ENCODE peak calls at places on chromosomes 11 and 22, in seven cellular contexts. One of them, this sample, is unnamed.

GRCh38 chr11:131370090-131370751 is at the start of gene NTM:
- DNase-seq in GM23248: peak; percentile 17
- DNase-seq in lung microvascular endothelial cell: no peak
- DNase-seq in Caki2: no peak
- DNase-seq in GM03348: peak; percentile 34
- DNase-seq in NCI-H82: peak; percentile 91
- DNase-seq in GM10248: no peak
- DNase-seq in this sample: no peak

GRCh38 chr22:27874756-27875155 is 44.3 kb downstream of the PITPNB start:
- DNase-seq in GM23248: no peak
- DNase-seq in lung microvascular endothelial cell: no peak
- DNase-seq in Caki2: no peak
- DNase-seq in GM03348: no peak
- DNase-seq in NCI-H82: no peak
- DNase-seq in GM10248: no peak
- DNase-seq in this sample: no peak

GRCh38 chr11:76788661-76789442 is 5.7 kb downstream of the TSKU start:
- DNase-seq in GM23248: no peak
- DNase-seq in lung microvascular endothelial cell: no peak
- DNase-seq in Caki2: no peak
- DNase-seq in GM03348: no peak
- DNase-seq in NCI-H82: no peak
- DNase-seq in GM10248: no peak
- DNase-seq in this sample: no peak

GRCh38 chr11:7612661-7613393 is 60.5 kb downstream of the CYB5R2 start:
- DNase-seq in GM23248: no peak
- DNase-seq in lung microvascular endothelial cell: no peak
- DNase-seq in Caki2: peak; percentile 83
- DNase-seq in GM03348: no peak
- DNase-seq in NCI-H82: no peak
- DNase-seq in GM10248: no peak
- DNase-seq in this sample: no peak

GRCh38 chr11:112652786-112653390 is 308.3 kb upstream of the NCAM1 start:
- DNase-seq in GM23248: peak; percentile 80
- DNase-seq in lung microvascular endothelial cell: peak; percentile 29
- DNase-seq in Caki2: no peak
- DNase-seq in GM03348: peak; percentile 54
- DNase-seq in NCI-H82: no peak
- DNase-seq in GM10248: no peak
- DNase-seq in this sample: no peak

GRCh38 chr22:50276143-50276542 is 6.0 kb upstream of the MAPK11 start:
- DNase-seq in GM23248: peak; percentile 66
- DNase-seq in lung microvascular endothelial cell: peak; percentile 72
- DNase-seq in Caki2: peak; percentile 49
- DNase-seq in GM03348: peak; percentile 59
- DNase-seq in NCI-H82: peak; percentile 14
- DNase-seq in GM10248: peak; percentile 65
- DNase-seq in this sample: no peak

GRCh38 chr22:26496456-26496855 is 12.8 kb downstream of the SRRD start:
- DNase-seq in GM23248: no peak
- DNase-seq in lung microvascular endothelial cell: no peak
- DNase-seq in Caki2: no peak
- DNase-seq in GM03348: no peak
- DNase-seq in NCI-H82: no peak
- DNase-seq in GM10248: no peak
- DNase-seq in this sample: no peak

GRCh38 chr11:20934521-20934920 is 265.1 kb downstream of the NELL1 start:
- DNase-seq in GM23248: no peak
- DNase-seq in lung microvascular endothelial cell: no peak
- DNase-seq in Caki2: no peak
- DNase-seq in GM03348: no peak
- DNase-seq in NCI-H82: no peak
- DNase-seq in GM10248: no peak
- DNase-seq in this sample: no peak

GRCh38 chr22:35477911-35478582 is 62.6 kb upstream of the RASD2 start:
- DNase-seq in GM23248: peak; percentile 70
- DNase-seq in lung microvascular endothelial cell: peak; percentile 87
- DNase-seq in Caki2: peak; percentile 94
- DNase-seq in GM03348: peak; percentile 65
- DNase-seq in NCI-H82: peak; percentile 82
- DNase-seq in GM10248: no peak
- DNase-seq in this sample: peak; percentile 61

GRCh38 chr22:49996532-49997220 is 15.9 kb downstream of the IL17REL start:
- DNase-seq in GM23248: no peak
- DNase-seq in lung microvascular endothelial cell: no peak
- DNase-seq in Caki2: no peak
- DNase-seq in GM03348: no peak
- DNase-seq in NCI-H82: no peak
- DNase-seq in GM10248: peak; percentile 17
- DNase-seq in this sample: no peak

GRCh38 chr11:62794201-62794775 is 2.5 kb upstream of the TMEM223 start:
- DNase-seq in GM23248: peak; percentile 80
- DNase-seq in lung microvascular endothelial cell: no peak
- DNase-seq in Caki2: no peak
- DNase-seq in GM03348: no peak
- DNase-seq in NCI-H82: no peak
- DNase-seq in GM10248: no peak
- DNase-seq in this sample: no peak

GRCh38 chr11:25734592-25735211 is 597.2 kb upstream of the ANO3 start:
- DNase-seq in GM23248: peak; percentile 41
- DNase-seq in lung microvascular endothelial cell: no peak
- DNase-seq in Caki2: no peak
- DNase-seq in GM03348: no peak
- DNase-seq in NCI-H82: peak; percentile 85
- DNase-seq in GM10248: no peak
- DNase-seq in this sample: no peak

GRCh38 chr11:43790444-43790794 is 90.2 kb upstream of the ALKBH3 start:
- DNase-seq in GM23248: peak; percentile 78
- DNase-seq in lung microvascular endothelial cell: peak; percentile 1
- DNase-seq in Caki2: no peak
- DNase-seq in GM03348: no peak
- DNase-seq in NCI-H82: no peak
- DNase-seq in GM10248: no peak
- DNase-seq in this sample: no peak

GRCh38 chr11:15650105-15650938 is 535.6 kb downstream of the INSC start:
- DNase-seq in GM23248: peak; percentile 94
- DNase-seq in lung microvascular endothelial cell: peak; percentile 90
- DNase-seq in Caki2: peak; percentile 95
- DNase-seq in GM03348: peak; percentile 98
- DNase-seq in NCI-H82: peak; percentile 90
- DNase-seq in GM10248: peak; percentile 86
- DNase-seq in this sample: peak; percentile 82

GRCh38 chr11:69209038-69209350 is 53.3 kb downstream of the SMIM38 start:
- DNase-seq in GM23248: no peak
- DNase-seq in lung microvascular endothelial cell: no peak
- DNase-seq in Caki2: no peak
- DNase-seq in GM03348: no peak
- DNase-seq in NCI-H82: no peak
- DNase-seq in GM10248: no peak
- DNase-seq in this sample: no peak

GRCh38 chr11:61293869-61294716 is 1.0 kb downstream of the VWCE start:
- DNase-seq in GM23248: peak; percentile 75
- DNase-seq in lung microvascular endothelial cell: peak; percentile 47
- DNase-seq in Caki2: peak; percentile 36
- DNase-seq in GM03348: peak; percentile 67
- DNase-seq in NCI-H82: peak; percentile 70
- DNase-seq in GM10248: peak; percentile 72
- DNase-seq in this sample: no peak

GRCh38 chr11:130428271-130428670 is at the start of gene ADAMTS8:
- DNase-seq in GM23248: peak; percentile 42
- DNase-seq in lung microvascular endothelial cell: no peak
- DNase-seq in Caki2: no peak
- DNase-seq in GM03348: peak; percentile 31
- DNase-seq in NCI-H82: peak; percentile 43
- DNase-seq in GM10248: no peak
- DNase-seq in this sample: no peak

GRCh38 chr22:43823911-43824665 is 12.0 kb upstream of the EFCAB6 start:
- DNase-seq in GM23248: no peak
- DNase-seq in lung microvascular endothelial cell: no peak
- DNase-seq in Caki2: no peak
- DNase-seq in GM03348: no peak
- DNase-seq in NCI-H82: no peak
- DNase-seq in GM10248: no peak
- DNase-seq in this sample: no peak

GRCh38 chr22:32587449-32587848 is 112.8 kb downstream of the FBXO7 start:
- DNase-seq in GM23248: no peak
- DNase-seq in lung microvascular endothelial cell: no peak
- DNase-seq in Caki2: no peak
- DNase-seq in GM03348: no peak
- DNase-seq in NCI-H82: no peak
- DNase-seq in GM10248: no peak
- DNase-seq in this sample: no peak

GRCh38 chr22:30104501-30105156 is 24.4 kb downstream of the HORMAD2 start:
- DNase-seq in GM23248: peak; percentile 50
- DNase-seq in lung microvascular endothelial cell: no peak
- DNase-seq in Caki2: no peak
- DNase-seq in GM03348: peak; percentile 45
- DNase-seq in NCI-H82: no peak
- DNase-seq in GM10248: no peak
- DNase-seq in this sample: no peak

GRCh38 chr22:45529966-45530575 is 27.4 kb downstream of the FBLN1 start:
- DNase-seq in GM23248: peak; percentile 85
- DNase-seq in lung microvascular endothelial cell: no peak
- DNase-seq in Caki2: no peak
- DNase-seq in GM03348: peak; percentile 76
- DNase-seq in NCI-H82: no peak
- DNase-seq in GM10248: no peak
- DNase-seq in this sample: peak; percentile 88

GRCh38 chr22:19891350-19892248 is 36.9 kb upstream of the GNB1L start:
- DNase-seq in GM23248: peak; percentile 92
- DNase-seq in lung microvascular endothelial cell: peak; percentile 92
- DNase-seq in Caki2: no peak
- DNase-seq in GM03348: peak; percentile 87
- DNase-seq in NCI-H82: peak; percentile 97
- DNase-seq in GM10248: peak; percentile 88
- DNase-seq in this sample: peak; percentile 59

GRCh38 chr22:45895436-45896152 is 81.4 kb downstream of the WNT7B start:
- DNase-seq in GM23248: no peak
- DNase-seq in lung microvascular endothelial cell: no peak
- DNase-seq in Caki2: no peak
- DNase-seq in GM03348: no peak
- DNase-seq in NCI-H82: no peak
- DNase-seq in GM10248: no peak
- DNase-seq in this sample: no peak

GRCh38 chr11:122686106-122686505 is 30.6 kb downstream of the UBASH3B start:
- DNase-seq in GM23248: no peak
- DNase-seq in lung microvascular endothelial cell: no peak
- DNase-seq in Caki2: peak; percentile 90
- DNase-seq in GM03348: no peak
- DNase-seq in NCI-H82: no peak
- DNase-seq in GM10248: no peak
- DNase-seq in this sample: no peak

GRCh38 chr11:27216268-27217149 is 146.5 kb downstream of the CCDC34 start:
- DNase-seq in GM23248: peak; percentile 43
- DNase-seq in lung microvascular endothelial cell: peak; percentile 90
- DNase-seq in Caki2: peak; percentile 46
- DNase-seq in GM03348: peak; percentile 30
- DNase-seq in NCI-H82: peak; percentile 96
- DNase-seq in GM10248: no peak
- DNase-seq in this sample: no peak

GRCh38 chr11:23217072-23217471 is 356.8 kb upstream of the CCDC179 start:
- DNase-seq in GM23248: no peak
- DNase-seq in lung microvascular endothelial cell: no peak
- DNase-seq in Caki2: no peak
- DNase-seq in GM03348: no peak
- DNase-seq in NCI-H82: no peak
- DNase-seq in GM10248: no peak
- DNase-seq in this sample: no peak

GRCh38 chr22:49548356-49549202 is 279.1 kb downstream of the BRD1 start:
- DNase-seq in GM23248: no peak
- DNase-seq in lung microvascular endothelial cell: no peak
- DNase-seq in Caki2: no peak
- DNase-seq in GM03348: no peak
- DNase-seq in NCI-H82: no peak
- DNase-seq in GM10248: no peak
- DNase-seq in this sample: no peak

GRCh38 chr11:29328961-29329441 is 687.8 kb downstream of the KCNA4 start:
- DNase-seq in GM23248: peak; percentile 72
- DNase-seq in lung microvascular endothelial cell: peak; percentile 80
- DNase-seq in Caki2: peak; percentile 56
- DNase-seq in GM03348: peak; percentile 45
- DNase-seq in NCI-H82: peak; percentile 65
- DNase-seq in GM10248: peak; percentile 8
- DNase-seq in this sample: peak; percentile 70

GRCh38 chr22:36562261-36562835 is 33.4 kb upstream of the EIF3D start:
- DNase-seq in GM23248: peak; percentile 81
- DNase-seq in lung microvascular endothelial cell: peak; percentile 80
- DNase-seq in Caki2: peak; percentile 23
- DNase-seq in GM03348: peak; percentile 69
- DNase-seq in NCI-H82: no peak
- DNase-seq in GM10248: no peak
- DNase-seq in this sample: no peak

GRCh38 chr11:73465019-73465675 is 88.9 kb downstream of the RELT start:
- DNase-seq in GM23248: peak; percentile 47
- DNase-seq in lung microvascular endothelial cell: no peak
- DNase-seq in Caki2: no peak
- DNase-seq in GM03348: peak; percentile 32
- DNase-seq in NCI-H82: peak; percentile 57
- DNase-seq in GM10248: no peak
- DNase-seq in this sample: no peak

GRCh38 chr22:25847451-25847850 is 105.5 kb downstream of the MYO18B start:
- DNase-seq in GM23248: no peak
- DNase-seq in lung microvascular endothelial cell: no peak
- DNase-seq in Caki2: no peak
- DNase-seq in GM03348: no peak
- DNase-seq in NCI-H82: no peak
- DNase-seq in GM10248: no peak
- DNase-seq in this sample: no peak

GRCh38 chr22:45082795-45083194 is 73.0 kb upstream of the PHF21B start:
- DNase-seq in GM23248: peak; percentile 39
- DNase-seq in lung microvascular endothelial cell: peak; percentile 10
- DNase-seq in Caki2: no peak
- DNase-seq in GM03348: no peak
- DNase-seq in NCI-H82: peak; percentile 11
- DNase-seq in GM10248: no peak
- DNase-seq in this sample: no peak

GRCh38 chr11:96151501-96151900 is 191.5 kb downstream of the MAML2 start:
- DNase-seq in GM23248: no peak
- DNase-seq in lung microvascular endothelial cell: no peak
- DNase-seq in Caki2: no peak
- DNase-seq in GM03348: no peak
- DNase-seq in NCI-H82: no peak
- DNase-seq in GM10248: no peak
- DNase-seq in this sample: no peak

GRCh38 chr11:120784566-120785251 is 239.2 kb upstream of the TBCEL start:
- DNase-seq in GM23248: no peak
- DNase-seq in lung microvascular endothelial cell: no peak
- DNase-seq in Caki2: no peak
- DNase-seq in GM03348: no peak
- DNase-seq in NCI-H82: no peak
- DNase-seq in GM10248: no peak
- DNase-seq in this sample: no peak

GRCh38 chr22:50089231-50090140 is at the start of gene MOV10L1:
- DNase-seq in GM23248: peak; percentile 30
- DNase-seq in lung microvascular endothelial cell: peak; percentile 50
- DNase-seq in Caki2: no peak
- DNase-seq in GM03348: no peak
- DNase-seq in NCI-H82: no peak
- DNase-seq in GM10248: no peak
- DNase-seq in this sample: no peak

GRCh38 chr11:24697722-24698121 is 200.9 kb downstream of the LUZP2 start:
- DNase-seq in GM23248: peak; percentile 6
- DNase-seq in lung microvascular endothelial cell: peak; percentile 29
- DNase-seq in Caki2: peak; percentile 5
- DNase-seq in GM03348: no peak
- DNase-seq in NCI-H82: no peak
- DNase-seq in GM10248: no peak
- DNase-seq in this sample: peak; percentile 20

This sample was measured in AG04450.